ENCODE peak calls at places on chromosomes 2 and 18, in ten cellular contexts. E is PC-9; I is colonic mucosa; O is heart right ventricle; P is mammary epithelial cell; H is tibial artery; Q is CD8-positive, alpha-beta memory T cell; N is IMR-90; A is SJSA1; U is neural progenitor cell. Y is an unnamed sample. For H3K4me1, the result is how much of the 10 kb centered on the place peaks cover.

GRCh38 chr2:238771639-238772038 is 76.2 kb upstream of the TWIST2 start:
- DNase-seq in E (no peak), N (no peak), I (no peak), Q (no peak), H (no peak), O (no peak), P (no peak), A (no peak), U (no peak), Y (no peak)

GRCh38 chr2:205511666-205512065 is 170.6 kb upstream of the NRP2 start:
- DNase-seq in N (no peak), Q (no peak), P (no peak), E (no peak), I (no peak), H (no peak), A (no peak), U (no peak), O (no peak), Y (no peak)

GRCh38 chr18:51391731-51392130 is 194.2 kb upstream of the MEX3C start:
- DNase-seq in H (no peak), Q (no peak), E (no peak), O (no peak), U (peak), N (no peak), A (no peak), I (no peak), P (peak), Y (no peak)

GRCh38 chr2:239163306-239164070 is 237.3 kb downstream of the HDAC4 start:
- DNase-seq in A (no peak), O (no peak), U (no peak), H (peak), Q (no peak), N (no peak), E (no peak), I (no peak), P (no peak), Y (peak)

GRCh38 chr2:2570360-2570759 is 239.3 kb upstream of the MYT1L start:
- DNase-seq in I (no peak), E (no peak), Q (no peak), U (no peak), N (no peak), H (no peak), A (no peak), O (no peak), P (no peak), Y (no peak)

GRCh38 chr2:134367216-134367615 is 113.3 kb downstream of the MGAT5 start:
- DNase-seq in O (peak), N (no peak), P (no peak), E (no peak), U (no peak), H (no peak), A (no peak), I (no peak), Q (no peak), Y (no peak)

GRCh38 chr18:70289351-70290330 is 796 bp downstream of the SOCS6 start:
- DNase-seq in I (peak), U (peak), N (peak), Q (no peak), H (no peak), P (peak), E (no peak), O (no peak), A (no peak), Y (peak)

GRCh38 chr2:202442882-202443281 is 66.8 kb downstream of the BMPR2 start:
- DNase-seq in P (no peak), E (no peak), Q (no peak), H (no peak), N (peak), I (no peak), A (no peak), O (no peak), U (no peak), Y (no peak)

GRCh38 chr2:29053223-29053622 is 21.1 kb downstream of the PCARE start:
- DNase-seq in I (no peak), O (no peak), Q (no peak), U (no peak), P (peak), E (peak), A (no peak), N (peak), H (no peak), Y (no peak)

DNA sequence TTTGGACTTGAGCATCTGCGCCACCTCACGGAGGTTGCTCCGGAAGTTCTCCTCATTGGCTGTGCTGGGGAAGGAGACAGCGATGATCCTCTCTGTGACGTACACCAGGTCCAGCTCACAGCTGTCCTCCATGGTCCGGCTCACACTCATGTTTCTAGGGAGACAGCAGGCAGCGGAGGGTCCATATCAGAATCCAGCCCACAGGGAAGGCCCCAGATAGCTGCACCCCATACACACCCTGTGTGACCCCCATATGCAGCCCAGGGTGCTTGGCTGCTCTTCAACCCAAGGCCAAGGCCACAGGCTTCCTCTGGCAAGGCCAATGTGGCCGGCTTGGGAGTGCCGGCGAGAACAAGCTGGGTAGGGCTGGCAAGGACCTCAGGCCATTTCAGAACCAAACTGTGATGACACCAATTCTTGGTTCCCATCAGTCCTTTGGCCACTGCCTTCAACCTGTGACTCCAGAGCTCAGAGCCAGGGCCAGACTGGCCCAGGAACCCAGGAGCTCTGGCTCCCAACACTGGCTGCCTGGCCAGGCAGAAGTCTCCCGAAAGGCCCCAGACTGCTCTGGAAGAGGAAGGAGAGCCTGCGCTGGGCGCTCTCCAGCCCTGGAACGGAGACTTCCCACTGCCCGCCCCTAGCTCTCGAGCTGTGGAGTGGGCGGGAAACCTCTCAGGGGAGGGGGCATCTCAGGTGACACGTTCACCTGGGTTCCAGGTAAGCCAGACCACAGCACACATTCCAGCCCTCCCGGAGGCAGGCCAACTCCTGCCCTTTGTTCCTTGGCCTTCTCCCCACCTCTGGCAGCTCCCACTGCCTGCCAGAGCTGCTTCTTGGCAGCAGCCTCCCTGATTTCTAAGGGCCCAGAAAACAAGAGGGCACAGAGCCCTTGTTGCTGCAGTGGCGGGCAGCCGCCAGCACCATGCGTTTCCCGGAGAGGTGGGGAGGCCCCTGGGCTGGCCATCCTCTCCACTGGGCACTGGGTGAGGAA is 104.7 kb downstream of the TNS1 start:
- DNase-seq in E (peak), A (no peak), Q (no peak), P (no peak), H (peak), O (no peak), I (no peak), U (no peak), N (no peak), Y (peak)
- H3K4me1 ChIP-seq in E (under half), A (under half), Q (under half), P (under half), H (under half), O (half or more), I (under half), U (under half), N (under half), Y (half or more)

DNA sequence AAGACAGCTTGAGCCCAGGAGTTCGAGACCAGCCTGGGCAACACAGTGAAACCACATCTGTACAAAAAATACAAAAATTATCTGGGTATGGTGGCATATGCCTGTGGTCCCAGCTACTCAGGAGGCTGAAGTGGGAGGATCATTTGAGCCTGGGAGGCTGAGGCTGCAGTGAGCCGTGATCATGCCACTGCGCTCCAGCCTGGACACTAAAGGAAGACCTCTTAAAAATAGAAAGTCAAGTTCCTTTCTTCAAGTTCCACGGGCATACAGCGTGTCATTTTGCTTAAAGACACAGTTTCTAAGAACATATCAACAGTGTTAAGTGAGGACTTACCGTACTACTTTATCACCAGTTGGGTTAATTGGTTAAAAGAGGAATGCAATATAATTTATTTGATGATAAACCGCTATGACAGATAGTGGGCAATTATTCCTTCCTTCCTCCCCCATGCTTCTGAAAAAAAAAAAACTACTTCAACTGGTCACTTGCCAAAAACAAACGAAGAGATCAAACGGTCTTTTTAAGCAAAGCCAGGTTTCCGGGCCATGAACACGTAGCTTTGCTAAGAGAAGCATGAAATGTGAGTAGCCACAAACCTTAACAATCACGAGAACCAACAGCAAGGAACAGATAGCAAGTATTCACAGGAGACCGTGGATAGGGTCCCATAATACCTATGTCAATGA is 21.4 kb downstream of the AP1S3 start:
- DNase-seq in U (no peak), Q (no peak), E (no peak), H (no peak), O (no peak), N (no peak), I (no peak), A (no peak), P (no peak), Y (no peak)
- H3K4me1 ChIP-seq in U (under half), Q (under half), E (half or more), H (under half), O (under half), N (under half), I (under half), A (under half), P (under half), Y (under half)

GRCh38 chr2:6784299-6784698 is 81.4 kb downstream of the CMPK2 start:
- DNase-seq in O (no peak), H (no peak), E (no peak), U (no peak), P (no peak), N (no peak), Q (no peak), I (no peak), A (no peak), Y (no peak)

GRCh38 chr2:6785511-6785910 is 80.2 kb downstream of the CMPK2 start:
- DNase-seq in I (no peak), P (no peak), A (no peak), U (no peak), N (no peak), O (no peak), E (no peak), Q (no peak), H (no peak), Y (no peak)

GRCh38 chr2:6777626-6778025 is 88.1 kb downstream of the CMPK2 start:
- DNase-seq in H (no peak), N (no peak), I (no peak), A (no peak), E (no peak), O (no peak), Q (no peak), U (no peak), P (no peak), Y (no peak)

GRCh38 chr2:6782523-6783061 is 83.1 kb downstream of the CMPK2 start:
- DNase-seq in P (no peak), H (no peak), U (no peak), I (no peak), N (no peak), Q (no peak), O (no peak), E (no peak), A (no peak), Y (no peak)

GRCh38 chr2:6780765-6781274 is 84.9 kb downstream of the CMPK2 start:
- DNase-seq in Q (no peak), N (peak), I (peak), O (peak), U (no peak), H (peak), A (no peak), E (no peak), P (no peak), Y (peak)
- H3K4me1 ChIP-seq in Q (under half), N (under half), I (under half), O (under half), U (under half), H (under half), A (under half), E (under half), P (under half), Y (under half)

DNA sequence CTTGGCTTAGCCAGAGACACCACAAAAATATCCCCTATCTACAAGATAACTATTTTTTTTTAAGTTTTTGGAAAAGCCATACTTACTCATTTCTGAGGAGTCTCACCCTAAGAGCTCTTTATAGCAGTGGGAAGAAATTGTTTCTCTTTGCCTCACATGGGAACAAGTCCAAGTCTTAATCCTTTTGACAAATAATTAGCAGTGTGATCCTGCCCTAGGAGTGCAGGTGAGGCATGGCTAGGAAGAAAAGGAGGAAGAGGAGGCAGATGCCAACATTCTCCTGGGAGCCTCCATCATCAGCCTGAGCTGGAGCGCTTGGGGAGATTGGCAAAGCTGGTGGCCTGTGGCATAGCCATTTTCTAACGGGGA is 115.6 kb downstream of the STPG4 start:
- DNase-seq in U (no peak), I (no peak), A (no peak), H (no peak), O (no peak), Q (no peak), P (no peak), N (no peak), E (peak), Y (no peak)
- H3K4me1 ChIP-seq in U (under half), I (under half), A (under half), H (under half), O (half or more), Q (under half), P (under half), N (half or more), E (half or more), Y (half or more)

DNA sequence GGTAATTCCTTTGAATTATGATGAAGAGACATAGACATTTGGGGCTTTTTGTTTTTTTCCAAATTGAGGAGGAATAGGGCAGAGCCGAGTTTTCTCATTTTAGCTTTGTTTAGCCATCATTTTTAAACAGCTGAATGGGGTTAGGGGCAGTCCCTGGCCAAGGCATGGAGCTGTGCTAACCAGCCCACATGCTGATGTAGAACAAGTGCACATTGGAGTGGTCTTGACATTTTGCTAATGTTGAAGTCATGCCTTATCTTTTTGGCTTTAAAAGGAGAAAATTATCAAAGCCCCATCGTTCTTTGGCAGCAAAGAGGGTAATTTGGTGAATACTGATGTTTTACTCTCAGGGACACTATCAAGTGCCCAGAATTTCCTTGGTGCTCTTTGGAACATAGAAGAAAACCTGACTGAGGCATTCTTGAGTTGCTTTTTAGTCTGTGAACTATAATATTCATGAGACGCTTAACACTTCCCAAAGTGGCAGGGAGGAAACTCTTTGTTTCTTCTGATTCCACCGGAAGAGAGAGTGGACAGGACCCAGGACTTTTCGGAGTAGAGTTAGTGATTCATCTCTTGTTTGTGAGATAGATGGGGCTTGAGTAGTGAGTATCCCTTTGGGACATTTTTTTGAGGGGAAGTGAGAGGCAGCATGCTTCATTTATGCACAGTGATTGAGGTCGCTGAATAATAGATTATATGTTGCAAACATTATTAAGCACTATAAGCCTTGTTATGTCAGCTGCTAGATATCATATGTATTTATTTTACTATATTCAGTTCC is 45.0 kb downstream of the MTA3 start:
- DNase-seq in U (no peak), N (no peak), P (no peak), H (no peak), E (no peak), Q (no peak), A (no peak), O (no peak), I (no peak), Y (no peak)
- H3K4me1 ChIP-seq in U (under half), N (under half), P (under half), H (under half), E (under half), Q (under half), A (under half), O (under half), I (under half), Y (under half)

GRCh38 chr2:43073373-43073772 is 153.0 kb downstream of the ZFP36L2 start:
- DNase-seq in N (peak), H (peak), E (peak), I (no peak), U (no peak), Q (no peak), O (peak), P (peak), A (peak), Y (no peak)
- H3K4me1 ChIP-seq in N (under half), H (under half), E (half or more), I (under half), U (under half), Q (under half), O (half or more), P (under half), A (half or more), Y (half or more)

GRCh38 chr2:68255736-68256450 is 3.6 kb upstream of the PPP3R1 start:
- DNase-seq in H (no peak), U (peak), N (peak), I (no peak), Q (no peak), P (peak), A (no peak), O (no peak), E (no peak), Y (no peak)

GRCh38 chr2:68251187-68251854 is 1.0 kb downstream of the PPP3R1 start:
- DNase-seq in H (peak), N (peak), A (peak), P (peak), I (peak), E (peak), Q (peak), O (peak), U (peak), Y (peak)

GRCh38 chr2:68251855-68252406 is 401 bp downstream of the PPP3R1 start:
- DNase-seq in O (no peak), P (no peak), H (peak), E (no peak), I (peak), U (peak), N (no peak), Q (peak), A (no peak), Y (peak)

GRCh38 chr2:68252407-68253210 is at the start of gene PPP3R1:
- DNase-seq in E (peak), A (peak), O (peak), N (peak), H (peak), I (peak), Q (peak), U (peak), P (peak), Y (peak)

GRCh38 chr2:68253211-68254068 is 1.1 kb upstream of the PPP3R1 start:
- DNase-seq in U (peak), E (no peak), A (no peak), H (no peak), N (peak), P (peak), Q (peak), O (peak), I (peak), Y (no peak)
- H3K4me1 ChIP-seq in U (under half), E (under half), A (half or more), H (under half), N (under half), P (under half), Q (under half), O (under half), I (under half), Y (under half)

GRCh38 chr18:3265564-3266033 is 3.7 kb downstream of the MYL12B start:
- DNase-seq in I (no peak), U (peak), Q (no peak), E (no peak), A (no peak), N (peak), O (no peak), P (no peak), H (no peak), Y (no peak)
- H3K4me1 ChIP-seq in I (under half), U (under half), Q (half or more), E (under half), A (half or more), N (under half), O (half or more), P (half or more), H (under half), Y (half or more)

Y was measured in psoas muscle.